ENCODE peak calls at places on chromosomes 12 and 14, in nine cellular contexts. F, Y, E, S, A, J, C, R and B are unnamed samples.

GRCh38 chr12:73112035-73112816 is 840.1 kb downstream of the TRHDE start:
- DNase-seq in F (no peak), Y (no peak), E (no peak), S (no peak), A (no peak), J (no peak), C (no peak), R (no peak), B (no peak)

GRCh38 chr12:132162508-132163031 is 18.3 kb downstream of the NOC4L start:
- DNase-seq in F (no peak), Y (peak; percentile 88), E (no peak), S (no peak), A (peak; percentile 80), J (peak; percentile 76), C (peak; percentile 85), R (no peak), B (no peak)

GRCh38 chr12:38144601-38145436 is 171.8 kb upstream of the ALG10B start:
- DNase-seq in F (no peak), Y (no peak), E (no peak), S (no peak), A (no peak), J (no peak), C (no peak), R (no peak), B (no peak)

GRCh38 chr12:67366530-67367196 is 97.5 kb downstream of the CAND1 start:
- DNase-seq in F (no peak), Y (no peak), E (no peak), S (no peak), A (peak; percentile 82), J (peak; percentile 96), C (peak; percentile 87), R (no peak), B (no peak)

GRCh38 chr14:23577710-23578392 is 739 bp downstream of the JPH4 start:
- DNase-seq in F (no peak), Y (no peak), E (no peak), S (no peak), A (no peak), J (no peak), C (no peak), R (no peak), B (no peak)

GRCh38 chr12:31245822-31246469 is 80.0 kb downstream of the SINHCAF start:
- DNase-seq in F (no peak), Y (no peak), E (no peak), S (no peak), A (no peak), J (peak; percentile 6), C (no peak), R (no peak), B (no peak)

GRCh38 chr12:123471374-123472068 is 13.6 kb downstream of the SNRNP35 start:
- DNase-seq in F (no peak), Y (peak; percentile 18), E (no peak), S (no peak), A (peak; percentile 55), J (peak; percentile 69), C (peak; percentile 75), R (no peak), B (no peak)

GRCh38 chr12:49637401-49637800 is 14.0 kb downstream of the PRPF40B start:
- DNase-seq in F (no peak), Y (no peak), E (no peak), S (no peak), A (no peak), J (no peak), C (no peak), R (no peak), B (no peak)

GRCh38 chr14:81434230-81434629 is 34.1 kb upstream of the STON2 start:
- DNase-seq in F (no peak), Y (no peak), E (no peak), S (no peak), A (no peak), J (no peak), C (no peak), R (no peak), B (no peak)

GRCh38 chr14:75234173-75234855 is 44.3 kb upstream of the FOS start:
- DNase-seq in F (no peak), Y (peak; percentile 60), E (no peak), S (no peak), A (peak; percentile 75), J (peak; percentile 80), C (peak; percentile 96), R (no peak), B (no peak)

GRCh38 chr12:80837342-80837978 is 100.3 kb downstream of the LIN7A start:
- DNase-seq in F (no peak), Y (peak; percentile 66), E (no peak), S (no peak), A (peak; percentile 71), J (peak; percentile 76), C (peak; percentile 69), R (no peak), B (no peak)

GRCh38 chr12:67590122-67590795 is 58.3 kb upstream of the DYRK2 start:
- DNase-seq in F (no peak), Y (no peak), E (no peak), S (no peak), A (no peak), J (no peak), C (no peak), R (peak; percentile 48), B (peak; percentile 49)

GRCh38 chr12:104761091-104761490 is 197.0 kb downstream of the SLC41A2 start:
- DNase-seq in F (no peak), Y (no peak), E (no peak), S (no peak), A (no peak), J (no peak), C (no peak), R (no peak), B (no peak)

GRCh38 chr14:93006484-93007128 is 83.7 kb downstream of the CHGA start:
- DNase-seq in F (no peak), Y (peak; percentile 27), E (no peak), S (no peak), A (no peak), J (peak; percentile 25), C (peak; percentile 58), R (no peak), B (no peak)

GRCh38 chr12:52531563-52532300 is 11.5 kb upstream of the KRT5 start:
- DNase-seq in F (no peak), Y (no peak), E (no peak), S (no peak), A (no peak), J (no peak), C (no peak), R (no peak), B (no peak)

GRCh38 chr12:27922591-27923139 is 49.9 kb downstream of the PTHLH start:
- DNase-seq in F (no peak), Y (no peak), E (no peak), S (no peak), A (peak; percentile 74), J (peak; percentile 86), C (peak; percentile 72), R (no peak), B (no peak)

GRCh38 chr12:122111070-122111750 is 32.7 kb downstream of the MLXIP start:
- DNase-seq in F (no peak), Y (no peak), E (peak; percentile 36), S (no peak), A (no peak), J (no peak), C (no peak), R (no peak), B (no peak)

GRCh38 chr14:95876769-95877490 is at the start of gene TUNAR:
- DNase-seq in F (no peak), Y (no peak), E (no peak), S (no peak), A (no peak), J (no peak), C (peak; percentile 23), R (peak; percentile 7), B (no peak)

GRCh38 chr14:60848066-60848465 is 113.5 kb downstream of the MNAT1 start:
- DNase-seq in F (no peak), Y (no peak), E (no peak), S (no peak), A (no peak), J (no peak), C (no peak), R (no peak), B (no peak)

GRCh38 chr14:76486251-76486743 is 110.4 kb downstream of the ESRRB start:
- DNase-seq in F (no peak), Y (no peak), E (peak; percentile 86), S (no peak), A (no peak), J (no peak), C (no peak), R (no peak), B (no peak)

GRCh38 chr12:32084753-32085152 is 21.9 kb upstream of the BICD1 start:
- DNase-seq in F (no peak), Y (no peak), E (no peak), S (no peak), A (no peak), J (no peak), C (no peak), R (no peak), B (no peak)

GRCh38 chr14:79369359-79370332 is 841.7 kb downstream of the DIO2 start:
- DNase-seq in F (no peak), Y (peak; percentile 62), E (no peak), S (no peak), A (peak; percentile 57), J (peak; percentile 95), C (peak; percentile 99), R (no peak), B (no peak)

GRCh38 chr14:36723551-36723950 is 61.9 kb downstream of the PAX9 start:
- DNase-seq in F (no peak), Y (no peak), E (no peak), S (no peak), A (no peak), J (no peak), C (no peak), R (no peak), B (no peak)